ENCODE peak calls at places on chromosomes 6 and 20, in six cellular contexts. C, K, E, Z, M and G are unnamed samples.

GRCh38 chr6:35454843-35455110 is 2.6 kb downstream of the FANCE start:
- DNase-seq in K (no peak), E (no peak), Z (no peak), M (no peak), C (no peak), G (no peak)

GRCh38 chr6:1335367-1336037 is 23.6 kb downstream of the FOXQ1 start:
- DNase-seq in E (no peak), C (no peak), K (peak), M (no peak), Z (no peak), G (no peak)

GRCh38 chr6:46940433-46941226 is 18.9 kb upstream of the ADGRF5 start:
- DNase-seq in C (no peak), M (no peak), K (no peak), Z (no peak), E (no peak), G (no peak)

GRCh38 chr6:21491955-21492354 is 101.6 kb upstream of the SOX4 start:
- DNase-seq in M (no peak), C (no peak), E (no peak), K (no peak), Z (no peak), G (no peak)

GRCh38 chr6:114049367-114049966 is 78.5 kb upstream of the HDAC2 start:
- DNase-seq in E (no peak), K (no peak), C (no peak), M (no peak), Z (no peak), G (no peak)

GRCh38 chr6:90231308-90231707 is 65.3 kb downstream of the BACH2 start:
- DNase-seq in K (no peak), Z (no peak), E (no peak), M (no peak), C (no peak), G (no peak)

GRCh38 chr20:45070932-45071632 is 29.8 kb downstream of the KCNS1 start:
- DNase-seq in E (no peak), K (no peak), Z (peak), C (no peak), M (no peak), G (no peak)

GRCh38 chr20:47127986-47128385 is 228.5 kb downstream of the ZMYND8 start:
- DNase-seq in C (no peak), M (no peak), E (no peak), Z (no peak), K (no peak), G (no peak)

GRCh38 chr20:17667445-17667844 is 14.6 kb downstream of the RRBP1 start:
- DNase-seq in C (no peak), K (no peak), Z (no peak), E (no peak), M (no peak), G (no peak)

GRCh38 chr6:15588966-15589634 is 73.7 kb downstream of the DTNBP1 start:
- DNase-seq in C (no peak), E (no peak), M (no peak), Z (no peak), K (no peak), G (no peak)

GRCh38 chr6:7819641-7820040 is 90.9 kb downstream of the TXNDC5 start:
- DNase-seq in C (no peak), M (no peak), E (no peak), K (no peak), Z (no peak), G (no peak)

GRCh38 chr20:64242003-64242796 is 13.3 kb upstream of the PCMTD2 start:
- DNase-seq in K (no peak), M (no peak), E (no peak), Z (peak), C (no peak), G (peak)

GRCh38 chr6:15026832-15027231 is 219.0 kb upstream of the JARID2 start:
- DNase-seq in M (no peak), Z (no peak), E (no peak), C (no peak), K (peak), G (no peak)

GRCh38 chr6:11607381-11607780 is 69.8 kb downstream of the TMEM170B start:
- DNase-seq in C (no peak), K (no peak), Z (no peak), E (no peak), M (no peak), G (no peak)

GRCh38 chr6:74939309-74939708 is 266.5 kb downstream of the COL12A1 start:
- DNase-seq in E (no peak), K (peak), C (no peak), M (no peak), Z (no peak), G (no peak)

GRCh38 chr6:156720739-156721714 is 56.2 kb upstream of the ARID1B start:
- DNase-seq in Z (peak), E (peak), K (peak), C (peak), M (no peak), G (no peak)
- TF ChIP-seq POLR2A in Z (no peak), E (no peak), K (no peak), C (no peak), M (no peak), G (no peak)

DNA sequence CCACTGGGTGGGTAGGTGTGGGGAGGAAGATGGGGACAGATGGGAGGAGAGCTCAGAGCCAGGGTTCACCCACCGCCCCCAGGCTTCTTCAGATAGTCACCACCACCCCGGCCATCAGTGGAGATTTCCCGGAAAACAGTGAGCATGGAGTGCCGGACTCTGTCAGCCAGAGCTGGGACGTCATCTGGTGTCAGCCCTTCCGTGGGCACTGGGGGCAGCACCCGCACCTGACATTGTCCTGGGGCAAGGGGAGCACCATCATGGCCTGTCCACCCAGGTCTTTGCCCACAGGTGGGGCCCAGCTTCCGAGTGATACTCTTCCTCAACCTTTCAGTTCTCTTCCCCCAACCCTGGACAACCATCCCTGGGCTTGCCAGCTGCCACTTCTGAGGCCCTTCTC is 4.8 kb downstream of the EGFL8 start:
- DNase-seq in E (no peak), Z (no peak), C (no peak), M (no peak), K (no peak), G (peak)
- TF ChIP-seq POLR2A in E (no peak), Z (no peak), C (no peak), M (no peak), K (no peak), G (no peak)

DNA sequence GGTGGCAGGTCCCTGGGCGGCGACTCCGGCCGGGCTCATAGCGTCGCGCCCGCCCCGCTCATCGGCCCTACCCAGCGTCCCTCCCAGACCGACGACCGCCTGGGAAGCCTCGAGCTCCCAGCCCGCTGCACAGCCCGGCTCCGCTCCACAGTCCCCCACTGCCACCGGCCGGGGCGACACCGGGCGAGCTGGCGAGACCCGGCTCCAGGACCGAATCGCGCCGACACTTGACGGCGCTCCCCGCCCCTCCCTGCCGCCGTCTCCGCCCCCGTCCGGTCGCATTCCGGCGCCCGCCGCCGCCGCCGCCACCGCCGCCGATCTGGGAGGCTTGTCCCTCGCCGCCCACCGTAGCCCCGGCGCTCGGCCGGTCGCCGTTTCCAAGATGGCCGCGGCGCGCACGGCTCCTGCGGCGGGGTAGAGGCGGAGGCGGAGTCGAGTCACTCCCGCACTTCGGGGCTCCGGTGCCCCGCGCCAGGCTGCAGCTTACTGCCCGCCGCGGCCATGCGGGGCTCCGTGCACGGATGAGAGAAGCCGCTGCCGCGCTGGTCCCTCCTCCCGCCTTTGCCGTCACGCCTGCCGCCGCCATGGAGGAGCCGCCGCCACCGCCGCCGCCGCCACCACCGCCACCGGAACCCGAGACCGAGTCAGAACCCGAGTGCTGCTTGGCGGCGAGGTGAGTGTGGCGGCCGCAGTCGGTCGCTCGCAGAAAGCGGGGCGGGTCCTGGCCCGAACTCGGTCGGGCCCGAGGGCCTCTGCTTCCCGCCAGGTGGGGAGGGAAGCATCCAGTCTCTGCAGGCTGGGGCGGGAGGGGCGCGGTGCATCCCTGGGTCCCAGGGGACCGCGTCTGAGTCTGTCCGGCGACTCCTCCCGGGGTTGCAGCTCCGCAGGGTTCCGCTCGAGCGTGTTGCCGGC is at the start of gene MAP3K4:
- DNase-seq in E (peak), M (peak), Z (peak), C (peak), K (peak), G (peak)
- TF ChIP-seq POLR2A in E (peak), M (no peak), Z (peak), C (no peak), K (peak), G (no peak)

GRCh38 chr6:18155864-18156396 is 708 bp downstream of the KDM1B start:
- DNase-seq in M (peak), E (peak), C (peak), K (peak), Z (peak), G (peak)

GRCh38 chr6:18153311-18153703 is 1.6 kb downstream of the TPMT start:
- DNase-seq in K (no peak), Z (no peak), E (no peak), C (no peak), M (no peak), G (no peak)

GRCh38 chr6:18154507-18155272 is at the start of gene TPMT:
- DNase-seq in K (no peak), M (peak), C (no peak), Z (peak), E (no peak), G (peak)

GRCh38 chr6:18151801-18152200 is 3.1 kb downstream of the TPMT start:
- DNase-seq in E (no peak), Z (no peak), M (no peak), K (no peak), C (no peak), G (no peak)

GRCh38 chr6:18155273-18155863 is at the start of gene KDM1B:
- DNase-seq in M (peak), Z (peak), K (peak), C (peak), E (peak), G (peak)
- TF ChIP-seq POLR2A in M (no peak), Z (peak), K (peak), C (peak), E (peak), G (peak)

GRCh38 chr20:61249626-61250025 is 2.4 kb upstream of the CDH4 start:
- DNase-seq in K (no peak), M (no peak), C (no peak), Z (no peak), E (no peak), G (no peak)

GRCh38 chr20:61246269-61246668 is 5.8 kb upstream of the CDH4 start:
- DNase-seq in Z (no peak), M (no peak), C (no peak), E (no peak), K (no peak), G (peak)

GRCh38 chr20:61240814-61241213 is 11.2 kb upstream of the CDH4 start:
- DNase-seq in C (no peak), E (no peak), K (no peak), M (no peak), Z (no peak), G (no peak)

GRCh38 chr20:61244213-61244612 is 7.8 kb upstream of the CDH4 start:
- DNase-seq in E (no peak), K (no peak), Z (no peak), M (no peak), C (no peak), G (no peak)
- TF ChIP-seq POLR2A in E (no peak), K (no peak), Z (no peak), M (no peak), C (no peak), G (no peak)

GRCh38 chr6:125749112-125749863 is at the start of gene HEY2:
- DNase-seq in C (peak), E (peak), M (peak), Z (peak), K (peak), G (peak)
- TF ChIP-seq POLR2A in C (peak), E (peak), M (peak), Z (peak), K (no peak), G (no peak)

GRCh38 chr6:83065511-83066192 is at the start of gene UBE3D:
- DNase-seq in E (peak), K (peak), Z (peak), C (peak), M (peak), G (peak)
- TF ChIP-seq POLR2A in E (no peak), K (peak), Z (peak), C (no peak), M (no peak), G (no peak)